ENCODE peak calls at places on chromosome 12, in six cellular contexts. K is mucosa of descending colon, I is HCT116, E is choroid plexus epithelial cell, U is neural progenitor cell, X is dorsolateral prefrontal cortex. B is an unnamed sample.

GRCh38 chr12:108561852-108562347 is 496 bp upstream of the ISCU start:
- DNase-seq in K (no peak), I (peak; percentile 18), E (no peak), U (peak; percentile 53), X (no peak), B (no peak)

GRCh38 chr12:15650399-15651128 is 138.6 kb downstream of the EPS8 start:
- DNase-seq in K (no peak), I (no peak), E (peak; percentile 90), U (peak; percentile 20), X (no peak), B (no peak)

GRCh38 chr12:92468358-92469020 is 234.3 kb upstream of the PLEKHG7 start:
- DNase-seq in K (no peak), I (no peak), E (peak; percentile 69), U (no peak), X (no peak), B (no peak)

GRCh38 chr12:118983147-118983824 is 1.9 kb downstream of the SRRM4 start:
- DNase-seq in K (no peak), I (no peak), E (no peak), U (no peak), X (no peak), B (no peak)

GRCh38 chr12:69406217-69406616 is 46.7 kb downstream of the YEATS4 start:
- DNase-seq in K (no peak), I (no peak), E (no peak), U (no peak), X (no peak), B (no peak)

GRCh38 chr12:130127527-130127908 is 34.7 kb upstream of the FZD10 start:
- DNase-seq in K (no peak), I (no peak), E (no peak), U (no peak), X (no peak), B (no peak)

GRCh38 chr12:12716845-12717585 is at the start of gene CDKN1B:
- DNase-seq in K (peak; percentile 96), I (peak; percentile 65), E (peak; percentile 96), U (peak; percentile 94), X (peak; percentile 91), B (peak; percentile 75)

GRCh38 chr12:105798249-105798835 is 340.4 kb downstream of the NUAK1 start:
- DNase-seq in K (no peak), I (no peak), E (no peak), U (no peak), X (no peak), B (no peak)

GRCh38 chr12:6334940-6335450 is 6.9 kb downstream of the TNFRSF1A start:
- DNase-seq in K (peak; percentile 65), I (no peak), E (peak; percentile 57), U (no peak), X (no peak), B (no peak)

GRCh38 chr12:105175397-105175990 is 60.5 kb downstream of the APPL2 start:
- DNase-seq in K (no peak), I (no peak), E (no peak), U (no peak), X (no peak), B (no peak)

DNA sequence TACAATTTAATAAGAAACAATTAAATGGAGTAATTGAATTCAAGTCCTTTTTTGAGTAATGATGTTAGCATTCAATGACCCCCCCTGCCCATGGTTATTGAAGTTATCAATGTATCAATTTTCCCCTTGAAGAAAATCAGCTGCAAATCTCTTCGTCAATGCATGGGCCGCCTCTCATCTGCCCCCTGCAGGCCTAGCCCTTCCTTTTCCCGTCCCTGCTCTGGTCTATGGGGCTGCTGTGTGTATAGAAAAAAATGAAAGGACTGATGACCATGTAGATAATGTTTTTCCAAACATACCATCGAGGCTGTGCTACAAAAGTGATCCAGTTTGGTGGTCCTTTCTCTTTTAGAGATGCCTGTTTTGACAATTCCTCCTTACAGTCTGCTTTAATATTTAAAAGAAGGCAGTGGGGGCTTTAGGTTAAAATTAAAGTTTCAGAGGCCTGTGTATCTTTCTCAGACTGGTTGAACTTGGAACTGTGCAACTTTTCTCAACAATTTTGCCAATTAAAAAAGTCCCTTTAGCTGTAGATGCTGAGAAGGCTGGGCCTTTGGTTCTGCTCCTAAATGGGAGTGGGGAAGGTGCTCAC is 98.4 kb downstream of the APAF1 start:
- DNase-seq in K (no peak), I (peak; percentile 21), E (peak; percentile 63), U (peak; percentile 60), X (no peak), B (no peak)
- TF ChIP-seq CTCF in K (peak; percentile 30), I (peak; percentile 45), E (peak; percentile 90), U (peak; percentile 86), X (peak; percentile 63), B (peak; percentile 17)

DNA sequence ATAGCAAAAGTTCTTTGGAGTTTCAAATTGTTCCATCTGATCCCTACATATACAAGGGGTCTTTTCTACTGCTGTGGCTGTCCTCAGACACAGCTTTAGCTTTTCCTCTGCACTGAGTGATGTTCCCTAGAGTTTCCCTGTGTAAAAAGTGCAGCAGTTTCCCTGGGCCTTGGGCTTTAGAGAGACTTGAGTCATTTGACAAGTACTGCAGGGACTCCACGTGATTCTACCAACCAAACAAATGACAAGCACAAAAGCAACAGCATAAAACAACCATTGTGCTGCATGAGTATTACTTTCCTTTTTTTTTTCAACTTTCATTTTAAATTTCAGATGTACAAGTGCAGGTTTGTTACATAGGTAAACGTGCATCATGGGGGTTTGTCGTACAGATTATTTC is 272.8 kb downstream of the PDZRN4 start:
- DNase-seq in K (no peak), I (no peak), E (no peak), U (no peak), X (no peak), B (no peak)
- TF ChIP-seq CTCF in K (no peak), I (no peak), E (no peak), U (no peak), X (no peak), B (no peak)

GRCh38 chr12:71849109-71849851 is 9.7 kb downstream of the TBC1D15 start:
- DNase-seq in K (no peak), I (no peak), E (peak; percentile 56), U (no peak), X (no peak), B (no peak)

GRCh38 chr12:71848212-71848611 is 8.7 kb downstream of the TBC1D15 start:
- DNase-seq in K (no peak), I (no peak), E (no peak), U (no peak), X (no peak), B (no peak)

GRCh38 chr12:71846322-71846940 is 6.9 kb downstream of the TBC1D15 start:
- DNase-seq in K (no peak), I (peak; percentile 13), E (peak; percentile 68), U (no peak), X (no peak), B (no peak)
- TF ChIP-seq CTCF in K (peak; percentile 36), I (peak; percentile 32), E (peak; percentile 57), U (peak; percentile 55), X (peak; percentile 42), B (peak; percentile 21)

GRCh38 chr12:107557026-107557425 is 128.6 kb upstream of the PWP1 start:
- DNase-seq in K (no peak), I (no peak), E (no peak), U (no peak), X (no peak), B (no peak)
- TF ChIP-seq CTCF in K (no peak), I (no peak), E (no peak), U (no peak), X (no peak), B (no peak)

DNA sequence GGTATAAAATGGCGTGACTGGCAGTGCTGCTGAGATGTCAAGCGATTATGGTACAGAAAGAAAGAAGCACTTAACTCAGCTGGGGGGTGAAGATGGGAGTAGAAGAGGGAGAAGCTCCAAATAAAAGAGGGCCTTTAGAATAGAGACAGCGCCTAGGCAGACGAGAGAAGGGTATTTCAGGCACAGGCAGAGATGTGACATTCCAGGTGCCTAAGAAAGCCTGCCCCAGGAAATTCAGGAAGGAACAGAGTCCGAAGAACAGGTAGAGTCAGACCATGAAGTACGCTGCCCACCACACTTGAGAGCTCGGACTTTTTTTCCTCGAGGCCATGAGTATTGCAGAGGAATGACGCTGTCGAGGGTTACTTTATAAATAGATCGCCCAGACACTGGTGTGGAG is 170.9 kb upstream of the ATF7IP start:
- DNase-seq in K (no peak), I (no peak), E (no peak), U (no peak), X (no peak), B (no peak)
- TF ChIP-seq CTCF in K (no peak), I (no peak), E (no peak), U (no peak), X (no peak), B (no peak)

GRCh38 chr12:120965125-120965524 is 13.2 kb upstream of the HNF1A start:
- DNase-seq in K (peak; percentile 5), I (no peak), E (no peak), U (no peak), X (no peak), B (no peak)
- TF ChIP-seq CTCF in K (no peak), I (no peak), E (no peak), U (no peak), X (no peak), B (no peak)

GRCh38 chr12:30807695-30808034 is 52.9 kb upstream of the CAPRIN2 start:
- DNase-seq in K (no peak), I (no peak), E (no peak), U (no peak), X (no peak), B (no peak)
- TF ChIP-seq CTCF in K (no peak), I (no peak), E (no peak), U (no peak), X (no peak), B (no peak)

DNA sequence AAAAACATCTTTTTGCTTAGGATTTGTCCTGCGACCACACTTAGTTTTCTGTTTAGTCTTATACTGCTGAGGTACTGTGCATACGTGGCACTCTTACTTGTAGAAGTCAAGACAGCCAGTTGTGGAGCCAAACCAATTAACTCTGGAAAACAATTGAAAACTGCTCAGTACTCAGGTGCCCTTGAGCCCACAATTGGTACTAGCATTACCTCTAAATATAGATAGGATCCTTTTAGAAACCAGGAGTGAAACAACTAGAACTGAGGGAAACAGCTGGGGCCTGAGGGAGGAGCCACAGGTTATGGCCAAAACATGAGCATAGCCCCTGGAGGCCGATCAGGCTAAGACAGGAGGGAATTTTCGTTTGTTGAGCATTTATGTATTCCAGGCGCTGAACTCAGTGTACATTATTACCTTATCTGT is 2.5 kb downstream of the SPATS2 start:
- DNase-seq in K (no peak), I (no peak), E (peak; percentile 72), U (peak; percentile 28), X (no peak), B (no peak)
- TF ChIP-seq CTCF in K (no peak), I (no peak), E (peak; percentile 75), U (peak; percentile 28), X (no peak), B (peak; percentile 25)